ENCODE peak calls at places on chromosomes 6 and 20, in nine cellular contexts. One of them, this sample, is unnamed.

GRCh38 chr20:34834459-34834893 is 9.0 kb upstream of the NCOA6 start:
- DNase-seq in stimulated activated CD4-positive, alpha-beta T cell treated with anti-CD3 and anti-CD28 coated beads, TNF-alpha, amount 100 ng/mL, for 1 hour: no peak
- DNase-seq in hypothalamus: no peak
- DNase-seq in GOT3: no peak
- DNase-seq in left cardiac atrium: no peak
- DNase-seq in mucosa of descending colon: no peak
- DNase-seq in right cardiac atrium: no peak
- DNase-seq in cardiac fibroblast: peak
- DNase-seq in ACHN: peak
- DNase-seq in this sample: no peak

GRCh38 chr6:131960371-131961133 is 9.4 kb upstream of the CCN2 start:
- DNase-seq in GOT3: no peak
- DNase-seq in right cardiac atrium: no peak
- DNase-seq in stimulated activated CD4-positive, alpha-beta T cell treated with anti-CD3 and anti-CD28 coated beads, TNF-alpha, amount 100 ng/mL, for 1 hour: no peak
- DNase-seq in hypothalamus: no peak
- DNase-seq in ACHN: peak
- DNase-seq in left cardiac atrium: no peak
- DNase-seq in mucosa of descending colon: no peak
- DNase-seq in cardiac fibroblast: peak
- DNase-seq in this sample: no peak

GRCh38 chr6:15839969-15840541 is 177.2 kb upstream of the DTNBP1 start:
- DNase-seq in stimulated activated CD4-positive, alpha-beta T cell treated with anti-CD3 and anti-CD28 coated beads, TNF-alpha, amount 100 ng/mL, for 1 hour: no peak
- DNase-seq in left cardiac atrium: no peak
- DNase-seq in GOT3: no peak
- DNase-seq in mucosa of descending colon: no peak
- DNase-seq in ACHN: no peak
- DNase-seq in hypothalamus: no peak
- DNase-seq in right cardiac atrium: no peak
- DNase-seq in cardiac fibroblast: no peak
- DNase-seq in this sample: no peak

GRCh38 chr6:29561091-29561490 is 1.6 kb upstream of the UBD start:
- DNase-seq in left cardiac atrium: no peak
- DNase-seq in GOT3: no peak
- DNase-seq in ACHN: no peak
- DNase-seq in stimulated activated CD4-positive, alpha-beta T cell treated with anti-CD3 and anti-CD28 coated beads, TNF-alpha, amount 100 ng/mL, for 1 hour: no peak
- DNase-seq in right cardiac atrium: no peak
- DNase-seq in cardiac fibroblast: no peak
- DNase-seq in hypothalamus: no peak
- DNase-seq in mucosa of descending colon: no peak
- DNase-seq in this sample: no peak

GRCh38 chr20:36298795-36299339 is 7.3 kb upstream of the DLGAP4 start:
- DNase-seq in mucosa of descending colon: no peak
- DNase-seq in cardiac fibroblast: no peak
- DNase-seq in right cardiac atrium: no peak
- DNase-seq in stimulated activated CD4-positive, alpha-beta T cell treated with anti-CD3 and anti-CD28 coated beads, TNF-alpha, amount 100 ng/mL, for 1 hour: no peak
- DNase-seq in GOT3: no peak
- DNase-seq in ACHN: no peak
- DNase-seq in left cardiac atrium: no peak
- DNase-seq in hypothalamus: no peak
- DNase-seq in this sample: no peak

GRCh38 chr20:47330933-47331708 is 25.4 kb downstream of the ZMYND8 start:
- DNase-seq in mucosa of descending colon: peak
- DNase-seq in ACHN: peak
- DNase-seq in GOT3: peak
- DNase-seq in hypothalamus: no peak
- DNase-seq in right cardiac atrium: no peak
- DNase-seq in cardiac fibroblast: peak
- DNase-seq in stimulated activated CD4-positive, alpha-beta T cell treated with anti-CD3 and anti-CD28 coated beads, TNF-alpha, amount 100 ng/mL, for 1 hour: no peak
- DNase-seq in left cardiac atrium: no peak
- DNase-seq in this sample: no peak

GRCh38 chr20:32945710-32946221 is 58.5 kb downstream of the SUN5 start:
- DNase-seq in hypothalamus: no peak
- DNase-seq in right cardiac atrium: no peak
- DNase-seq in cardiac fibroblast: peak
- DNase-seq in ACHN: peak
- DNase-seq in stimulated activated CD4-positive, alpha-beta T cell treated with anti-CD3 and anti-CD28 coated beads, TNF-alpha, amount 100 ng/mL, for 1 hour: no peak
- DNase-seq in left cardiac atrium: no peak
- DNase-seq in GOT3: no peak
- DNase-seq in mucosa of descending colon: no peak
- DNase-seq in this sample: no peak

GRCh38 chr6:106727480-106728153 is 98.2 kb downstream of the QRSL1 start:
- DNase-seq in hypothalamus: no peak
- DNase-seq in cardiac fibroblast: no peak
- DNase-seq in mucosa of descending colon: no peak
- DNase-seq in left cardiac atrium: no peak
- DNase-seq in ACHN: no peak
- DNase-seq in right cardiac atrium: no peak
- DNase-seq in GOT3: no peak
- DNase-seq in stimulated activated CD4-positive, alpha-beta T cell treated with anti-CD3 and anti-CD28 coated beads, TNF-alpha, amount 100 ng/mL, for 1 hour: no peak
- DNase-seq in this sample: no peak

GRCh38 chr6:166614171-166614583 is 12.9 kb downstream of the RPS6KA2 start:
- DNase-seq in mucosa of descending colon: no peak
- DNase-seq in GOT3: no peak
- DNase-seq in ACHN: no peak
- DNase-seq in stimulated activated CD4-positive, alpha-beta T cell treated with anti-CD3 and anti-CD28 coated beads, TNF-alpha, amount 100 ng/mL, for 1 hour: no peak
- DNase-seq in hypothalamus: no peak
- DNase-seq in right cardiac atrium: no peak
- DNase-seq in cardiac fibroblast: no peak
- DNase-seq in left cardiac atrium: no peak
- DNase-seq in this sample: no peak

GRCh38 chr6:39366875-39367618 is 44.5 kb upstream of the KCNK16 start:
- DNase-seq in cardiac fibroblast: no peak
- DNase-seq in mucosa of descending colon: no peak
- DNase-seq in GOT3: no peak
- DNase-seq in ACHN: no peak
- DNase-seq in hypothalamus: peak
- DNase-seq in right cardiac atrium: no peak
- DNase-seq in left cardiac atrium: no peak
- DNase-seq in stimulated activated CD4-positive, alpha-beta T cell treated with anti-CD3 and anti-CD28 coated beads, TNF-alpha, amount 100 ng/mL, for 1 hour: no peak
- DNase-seq in this sample: no peak

GRCh38 chr6:131116755-131117360 is 18.4 kb upstream of the AKAP7 start:
- DNase-seq in cardiac fibroblast: peak
- DNase-seq in left cardiac atrium: no peak
- DNase-seq in hypothalamus: no peak
- DNase-seq in GOT3: no peak
- DNase-seq in ACHN: peak
- DNase-seq in stimulated activated CD4-positive, alpha-beta T cell treated with anti-CD3 and anti-CD28 coated beads, TNF-alpha, amount 100 ng/mL, for 1 hour: no peak
- DNase-seq in mucosa of descending colon: peak
- DNase-seq in right cardiac atrium: no peak
- DNase-seq in this sample: no peak

GRCh38 chr6:5471044-5471443 is 209.7 kb downstream of the FARS2 start:
- DNase-seq in hypothalamus: peak
- DNase-seq in ACHN: peak
- DNase-seq in stimulated activated CD4-positive, alpha-beta T cell treated with anti-CD3 and anti-CD28 coated beads, TNF-alpha, amount 100 ng/mL, for 1 hour: peak
- DNase-seq in mucosa of descending colon: peak
- DNase-seq in right cardiac atrium: peak
- DNase-seq in left cardiac atrium: peak
- DNase-seq in GOT3: no peak
- DNase-seq in cardiac fibroblast: peak
- DNase-seq in this sample: peak

GRCh38 chr20:51710503-51710902 is 57.7 kb downstream of the ATP9A start:
- DNase-seq in mucosa of descending colon: no peak
- DNase-seq in right cardiac atrium: no peak
- DNase-seq in cardiac fibroblast: no peak
- DNase-seq in GOT3: no peak
- DNase-seq in hypothalamus: no peak
- DNase-seq in ACHN: no peak
- DNase-seq in stimulated activated CD4-positive, alpha-beta T cell treated with anti-CD3 and anti-CD28 coated beads, TNF-alpha, amount 100 ng/mL, for 1 hour: no peak
- DNase-seq in left cardiac atrium: no peak
- DNase-seq in this sample: no peak

GRCh38 chr6:30325150-30325872 is 1.4 kb upstream of the TRIM39 start:
- DNase-seq in mucosa of descending colon: peak
- DNase-seq in hypothalamus: no peak
- DNase-seq in GOT3: no peak
- DNase-seq in stimulated activated CD4-positive, alpha-beta T cell treated with anti-CD3 and anti-CD28 coated beads, TNF-alpha, amount 100 ng/mL, for 1 hour: peak
- DNase-seq in right cardiac atrium: peak
- DNase-seq in left cardiac atrium: peak
- DNase-seq in cardiac fibroblast: peak
- DNase-seq in ACHN: peak
- DNase-seq in this sample: peak

GRCh38 chr20:60630609-60631008 is 621.5 kb upstream of the CDH4 start:
- DNase-seq in GOT3: no peak
- DNase-seq in right cardiac atrium: no peak
- DNase-seq in ACHN: no peak
- DNase-seq in stimulated activated CD4-positive, alpha-beta T cell treated with anti-CD3 and anti-CD28 coated beads, TNF-alpha, amount 100 ng/mL, for 1 hour: no peak
- DNase-seq in hypothalamus: no peak
- DNase-seq in left cardiac atrium: no peak
- DNase-seq in cardiac fibroblast: no peak
- DNase-seq in mucosa of descending colon: no peak
- DNase-seq in this sample: no peak

GRCh38 chr6:24766685-24767462 is 7.9 kb upstream of the GMNN start:
- DNase-seq in right cardiac atrium: no peak
- DNase-seq in left cardiac atrium: no peak
- DNase-seq in stimulated activated CD4-positive, alpha-beta T cell treated with anti-CD3 and anti-CD28 coated beads, TNF-alpha, amount 100 ng/mL, for 1 hour: no peak
- DNase-seq in cardiac fibroblast: peak
- DNase-seq in mucosa of descending colon: no peak
- DNase-seq in GOT3: no peak
- DNase-seq in hypothalamus: no peak
- DNase-seq in ACHN: peak
- DNase-seq in this sample: no peak

This sample was measured in activated CD8-positive, alpha-beta memory T cell treated with anti-CD3 and anti-CD28 coated beads for 1 hour.